ENCODE peak calls at places on chromosomes 11 and 22, in five cellular contexts. One of them, this sample, is unnamed.

GRCh38 chr11:122197055-122197987 is 81.3 kb upstream of the BLID start:
- DNase-seq in KBM-7: no peak
- DNase-seq in small intestine: no peak
- DNase-seq in RCC 7860: peak
- DNase-seq in kidney glomerular epithelial cell: peak
- DNase-seq in this sample: no peak

GRCh38 chr22:46800102-46800857 is 37.8 kb downstream of the TBC1D22A start:
- DNase-seq in small intestine: no peak
- DNase-seq in KBM-7: no peak
- DNase-seq in RCC 7860: no peak
- DNase-seq in kidney glomerular epithelial cell: no peak
- DNase-seq in this sample: no peak

GRCh38 chr11:3074912-3075589 is 17.8 kb upstream of the CARS1 start:
- DNase-seq in kidney glomerular epithelial cell: peak
- DNase-seq in RCC 7860: no peak
- DNase-seq in small intestine: peak
- DNase-seq in KBM-7: no peak
- DNase-seq in this sample: no peak

GRCh38 chr11:129894281-129895125 is 875 bp downstream of the NFRKB start:
- DNase-seq in RCC 7860: no peak
- DNase-seq in kidney glomerular epithelial cell: peak
- DNase-seq in KBM-7: peak
- DNase-seq in small intestine: peak
- DNase-seq in this sample: peak

GRCh38 chr11:62905927-62906531 is 15.1 kb downstream of the CHRM1 start:
- DNase-seq in kidney glomerular epithelial cell: peak
- DNase-seq in KBM-7: peak
- DNase-seq in small intestine: peak
- DNase-seq in RCC 7860: peak
- DNase-seq in this sample: peak

GRCh38 chr11:29328961-29329441 is 687.8 kb downstream of the KCNA4 start:
- DNase-seq in kidney glomerular epithelial cell: peak
- DNase-seq in RCC 7860: peak
- DNase-seq in KBM-7: peak
- DNase-seq in small intestine: peak
- DNase-seq in this sample: peak

GRCh38 chr11:134585666-134586285 is 173.7 kb upstream of the B3GAT1 start:
- DNase-seq in small intestine: no peak
- DNase-seq in RCC 7860: no peak
- DNase-seq in kidney glomerular epithelial cell: no peak
- DNase-seq in KBM-7: no peak
- DNase-seq in this sample: no peak

GRCh38 chr11:71067753-71068152 is 184.6 kb downstream of the SHANK2 start:
- DNase-seq in KBM-7: no peak
- DNase-seq in kidney glomerular epithelial cell: no peak
- DNase-seq in RCC 7860: no peak
- DNase-seq in small intestine: no peak
- DNase-seq in this sample: no peak

GRCh38 chr11:113571531-113571930 is 96.3 kb upstream of the DRD2 start:
- DNase-seq in KBM-7: no peak
- DNase-seq in kidney glomerular epithelial cell: no peak
- DNase-seq in RCC 7860: no peak
- DNase-seq in small intestine: no peak
- DNase-seq in this sample: no peak

GRCh38 chr22:17143826-17144225 is 15.3 kb downstream of the HDHD5 start:
- DNase-seq in KBM-7: no peak
- DNase-seq in kidney glomerular epithelial cell: no peak
- DNase-seq in RCC 7860: no peak
- DNase-seq in small intestine: no peak
- DNase-seq in this sample: no peak

GRCh38 chr22:30444632-30445437 is 19.3 kb downstream of the MTFP1 start:
- DNase-seq in small intestine: peak
- DNase-seq in RCC 7860: no peak
- DNase-seq in KBM-7: peak
- DNase-seq in kidney glomerular epithelial cell: no peak
- DNase-seq in this sample: peak

GRCh38 chr11:128891912-128892398 is 799 bp downstream of the KCNJ5 start:
- DNase-seq in kidney glomerular epithelial cell: no peak
- DNase-seq in KBM-7: no peak
- DNase-seq in small intestine: no peak
- DNase-seq in RCC 7860: no peak
- DNase-seq in this sample: no peak

GRCh38 chr11:33723238-33723881 is 12.9 kb downstream of the CD59 start:
- DNase-seq in small intestine: no peak
- DNase-seq in RCC 7860: peak
- DNase-seq in kidney glomerular epithelial cell: peak
- DNase-seq in KBM-7: peak
- DNase-seq in this sample: no peak

GRCh38 chr11:122656073-122656630 is 630 bp downstream of the UBASH3B start:
- DNase-seq in small intestine: peak
- DNase-seq in KBM-7: peak
- DNase-seq in kidney glomerular epithelial cell: peak
- DNase-seq in RCC 7860: peak
- DNase-seq in this sample: peak

GRCh38 chr11:88433546-88434230 is 96.2 kb upstream of the CTSC start:
- DNase-seq in small intestine: no peak
- DNase-seq in KBM-7: no peak
- DNase-seq in kidney glomerular epithelial cell: no peak
- DNase-seq in RCC 7860: no peak
- DNase-seq in this sample: no peak

GRCh38 chr22:32855023-32855756 is 53.7 kb downstream of the TIMP3 start:
- DNase-seq in kidney glomerular epithelial cell: no peak
- DNase-seq in KBM-7: no peak
- DNase-seq in RCC 7860: no peak
- DNase-seq in small intestine: no peak
- DNase-seq in this sample: no peak

GRCh38 chr22:35154937-35155387 is 89.0 kb downstream of the ISX start:
- DNase-seq in kidney glomerular epithelial cell: peak
- DNase-seq in KBM-7: peak
- DNase-seq in small intestine: peak
- DNase-seq in RCC 7860: peak
- DNase-seq in this sample: peak

GRCh38 chr11:126394036-126394435 is 38.5 kb downstream of the ST3GAL4 start:
- DNase-seq in RCC 7860: no peak
- DNase-seq in kidney glomerular epithelial cell: no peak
- DNase-seq in small intestine: no peak
- DNase-seq in KBM-7: no peak
- DNase-seq in this sample: no peak

GRCh38 chr11:47189100-47189834 is 3.0 kb upstream of the PACSIN3 start:
- DNase-seq in RCC 7860: peak
- DNase-seq in kidney glomerular epithelial cell: peak
- DNase-seq in small intestine: peak
- DNase-seq in KBM-7: no peak
- DNase-seq in this sample: peak

GRCh38 chr11:47587733-47588326 is 1.4 kb downstream of the FAM180B start:
- DNase-seq in kidney glomerular epithelial cell: no peak
- DNase-seq in KBM-7: peak
- DNase-seq in RCC 7860: no peak
- DNase-seq in small intestine: peak
- DNase-seq in this sample: no peak

GRCh38 chr22:19285831-19286230 is 5.7 kb downstream of the CLTCL1 start:
- DNase-seq in kidney glomerular epithelial cell: no peak
- DNase-seq in RCC 7860: no peak
- DNase-seq in KBM-7: no peak
- DNase-seq in small intestine: no peak
- DNase-seq in this sample: no peak

GRCh38 chr22:48147404-48147803 is 1385.0 kb downstream of the TBC1D22A start:
- DNase-seq in RCC 7860: no peak
- DNase-seq in kidney glomerular epithelial cell: no peak
- DNase-seq in KBM-7: no peak
- DNase-seq in small intestine: no peak
- DNase-seq in this sample: no peak

GRCh38 chr22:18970180-18970947 is 34.3 kb upstream of the PRODH start:
- DNase-seq in RCC 7860: no peak
- DNase-seq in kidney glomerular epithelial cell: no peak
- DNase-seq in KBM-7: peak
- DNase-seq in small intestine: peak
- DNase-seq in this sample: no peak

GRCh38 chr11:2424811-2425495 is 19.4 kb downstream of the TRPM5 start:
- DNase-seq in small intestine: no peak
- DNase-seq in RCC 7860: no peak
- DNase-seq in KBM-7: no peak
- DNase-seq in kidney glomerular epithelial cell: no peak
- DNase-seq in this sample: no peak

GRCh38 chr11:119106564-119107537 is at the start of gene C2CD2L:
- DNase-seq in KBM-7: peak
- DNase-seq in small intestine: peak
- DNase-seq in RCC 7860: peak
- DNase-seq in kidney glomerular epithelial cell: peak
- DNase-seq in this sample: peak

GRCh38 chr11:116721983-116722382 is 50.8 kb downstream of the BUD13 start:
- DNase-seq in small intestine: no peak
- DNase-seq in KBM-7: no peak
- DNase-seq in RCC 7860: no peak
- DNase-seq in kidney glomerular epithelial cell: no peak
- DNase-seq in this sample: no peak

GRCh38 chr22:26735019-26735409 is 77.6 kb downstream of the MIAT start:
- DNase-seq in KBM-7: no peak
- DNase-seq in RCC 7860: no peak
- DNase-seq in small intestine: no peak
- DNase-seq in kidney glomerular epithelial cell: no peak
- DNase-seq in this sample: no peak

GRCh38 chr22:25148149-25148691 is 51.4 kb upstream of the CRYBB3 start:
- DNase-seq in RCC 7860: no peak
- DNase-seq in small intestine: peak
- DNase-seq in kidney glomerular epithelial cell: peak
- DNase-seq in KBM-7: no peak
- DNase-seq in this sample: no peak